ENCODE peak calls at places on chromosomes 6 and 20, in seven cellular contexts. Z is cardiac muscle cell; T is T-helper 9 cell; V is stimulated activated CD4-positive, alpha-beta T cell treated with anti-CD3 and anti-CD28 coated beads, Interleukin-4, amount 100 ng/mL, for 24 hours; W is KG1; G is activated CD4-positive, CD25-positive, alpha-beta regulatory T cell treated with anti-CD3 and anti-CD28 coated beads, Interleukin-2, amount 50 U/mL, for 72 hours; I is HTR-8/SVneo. X is an unnamed sample.

GRCh38 chr6:131132360-131132759 is 2.9 kb upstream of the AKAP7 start:
- DNase-seq in T (no peak), V (no peak), W (no peak), G (no peak), Z (no peak), I (no peak), X (no peak)

GRCh38 chr6:78615430-78615904 is 251.9 kb upstream of the IRAK1BP1 start:
- DNase-seq in W (no peak), Z (no peak), V (no peak), T (no peak), G (no peak), I (no peak), X (no peak)

GRCh38 chr6:42790549-42791181 is 8.8 kb downstream of the BICRAL start:
- DNase-seq in G (no peak), I (no peak), Z (peak), W (no peak), V (no peak), T (no peak), X (no peak)

GRCh38 chr6:27026361-27026760 is 221.1 kb upstream of the PRSS16 start:
- DNase-seq in Z (no peak), V (no peak), G (no peak), W (no peak), I (no peak), T (no peak), X (no peak)

GRCh38 chr20:42530855-42531674 is 658.6 kb downstream of the PTPRT start:
- DNase-seq in I (peak), Z (peak), T (no peak), G (no peak), V (no peak), W (no peak), X (no peak)

GRCh38 chr6:16238057-16238657 is at the start of gene GMPR:
- DNase-seq in I (peak), T (peak), V (peak), Z (peak), G (peak), W (no peak), X (no peak)

GRCh38 chr6:116173928-116174327 is 48.0 kb upstream of the COL10A1 start:
- DNase-seq in V (no peak), W (no peak), Z (no peak), G (no peak), I (no peak), T (no peak), X (no peak)

GRCh38 chr6:1335367-1336037 is 23.6 kb downstream of the FOXQ1 start:
- DNase-seq in Z (no peak), T (no peak), G (no peak), W (no peak), I (no peak), V (no peak), X (peak)

GRCh38 chr20:56259948-56260347 is 11.4 kb downstream of the MC3R start:
- DNase-seq in I (no peak), G (no peak), T (no peak), W (no peak), Z (no peak), V (no peak), X (no peak)

GRCh38 chr20:19688031-19688806 is 69.8 kb upstream of the RIN2 start:
- DNase-seq in G (no peak), I (peak), V (no peak), T (no peak), Z (peak), W (no peak), X (peak)

GRCh38 chr6:113763883-113764282 is 93.3 kb upstream of the MARCKS start:
- DNase-seq in G (no peak), T (no peak), W (no peak), I (no peak), Z (no peak), V (no peak), X (peak)

GRCh38 chr6:167528239-167528638 is 203.4 kb downstream of the TTLL2 start:
- DNase-seq in I (no peak), V (no peak), T (no peak), W (no peak), G (no peak), Z (no peak), X (no peak)

GRCh38 chr6:152598421-152598820 is 38.7 kb downstream of the SYNE1 start:
- DNase-seq in V (no peak), Z (no peak), I (no peak), W (no peak), T (no peak), G (no peak), X (no peak)

GRCh38 chr6:152461556-152461955 is 175.6 kb downstream of the SYNE1 start:
- DNase-seq in V (no peak), G (no peak), I (peak), T (no peak), Z (no peak), W (no peak), X (no peak)

GRCh38 chr6:110255356-110255755 is 75.1 kb downstream of the CDC40 start:
- DNase-seq in Z (peak), G (no peak), I (peak), V (no peak), T (no peak), W (no peak), X (no peak)

GRCh38 chr20:50309280-50309763 is 118.7 kb downstream of the CEBPB start:
- DNase-seq in G (no peak), V (no peak), I (no peak), W (no peak), T (no peak), Z (no peak), X (no peak)

GRCh38 chr20:62874745-62875344 is 13.2 kb upstream of the TCFL5 start:
- DNase-seq in V (no peak), W (no peak), T (no peak), G (no peak), Z (no peak), I (no peak), X (no peak)